ENCODE peak calls at places on chromosomes 6 and 20, in eight cellular contexts. C is activated CD4-positive, alpha-beta T cell treated with anti-CD3 and anti-CD28 coated beads, Interleukin-2, amount 50 U/mL, for 1 hour; G is T-helper 1 cell; D is naive B cell; P is activated CD8-positive, alpha-beta memory T cell treated with anti-CD3 and anti-CD28 coated beads for 24 hours; F is KG1; K is GM10248; Z is astrocyte of the spinal cord. Y is an unnamed sample.

GRCh38 chr6:70124882-70125535 is 177.9 kb downstream of the COL9A1 start:
- DNase-seq in Z (peak; percentile 30), D (no peak), K (no peak), P (no peak), F (no peak), C (no peak), G (no peak), Y (no peak)

GRCh38 chr20:25867776-25868649 is 171.4 kb upstream of the ZNF337 start:
- DNase-seq in C (peak; percentile 61), P (peak; percentile 83), F (no peak), K (peak; percentile 49), D (peak; percentile 59), Z (peak; percentile 60), G (peak; percentile 62), Y (peak; percentile 18)

GRCh38 chr20:54131675-54132611 is 41.8 kb downstream of the CYP24A1 start:
- DNase-seq in P (no peak), K (no peak), Z (no peak), G (no peak), C (no peak), D (no peak), F (no peak), Y (no peak)

GRCh38 chr6:24193364-24193763 is 67.3 kb downstream of the NRSN1 start:
- DNase-seq in P (no peak), G (no peak), K (no peak), Z (no peak), D (no peak), C (no peak), F (no peak), Y (no peak)

GRCh38 chr6:166988674-166989201 is 10.5 kb upstream of the CEP43 start:
- DNase-seq in D (no peak), P (no peak), Z (no peak), K (no peak), C (no peak), G (no peak), F (no peak), Y (no peak)

GRCh38 chr6:82589509-82590206 is 226.0 kb downstream of the TPBG start:
- DNase-seq in D (no peak), G (no peak), F (no peak), C (no peak), K (no peak), Z (peak; percentile 96), P (no peak), Y (peak; percentile 83)

GRCh38 chr6:19879663-19880062 is 42.5 kb downstream of the ID4 start:
- DNase-seq in G (no peak), F (no peak), K (no peak), Z (no peak), C (no peak), D (no peak), P (no peak), Y (peak; percentile 75)

GRCh38 chr6:150201791-150202329 is 59.0 kb downstream of the PPP1R14C start:
- DNase-seq in F (no peak), K (no peak), Z (no peak), D (no peak), C (no peak), G (no peak), P (no peak), Y (no peak)

GRCh38 chr20:20710847-20711315 is 1.6 kb downstream of the RALGAPA2 start:
- DNase-seq in F (peak; percentile 24), Z (no peak), D (peak; percentile 8), P (no peak), K (peak; percentile 23), C (no peak), G (no peak), Y (peak; percentile 33)

GRCh38 chr20:63354636-63355385 is 6.3 kb downstream of the CHRNA4 start:
- DNase-seq in G (no peak), F (no peak), Z (no peak), P (no peak), C (no peak), D (no peak), K (no peak), Y (no peak)

GRCh38 chr20:2693286-2693995 is 861 bp downstream of the EBF4 start:
- DNase-seq in Z (no peak), C (peak; percentile 44), G (peak; percentile 55), K (peak; percentile 67), D (peak; percentile 35), F (peak; percentile 5), P (peak; percentile 79), Y (peak; percentile 71)

GRCh38 chr6:115545410-115545986 is 515.2 kb downstream of the FRK start:
- DNase-seq in C (no peak), P (no peak), G (no peak), F (no peak), K (no peak), D (no peak), Z (no peak), Y (no peak)

GRCh38 chr20:38920851-38921250 is 5.4 kb upstream of the FAM83D start:
- DNase-seq in F (no peak), D (no peak), G (no peak), Z (no peak), K (no peak), C (no peak), P (no peak), Y (no peak)

GRCh38 chr20:58696411-58696961 is 3.9 kb downstream of the NPEPL1 start:
- DNase-seq in Z (no peak), P (no peak), F (no peak), D (no peak), G (no peak), C (no peak), K (no peak), Y (no peak)

GRCh38 chr6:166277021-166277420 is 31.2 kb downstream of the PRR18 start:
- DNase-seq in K (no peak), F (no peak), P (peak; percentile 33), D (no peak), C (no peak), G (no peak), Z (peak; percentile 55), Y (no peak)

GRCh38 chr6:23532227-23532626 is 593.8 kb upstream of the NRSN1 start:
- DNase-seq in D (no peak), Z (no peak), G (no peak), F (no peak), K (no peak), P (no peak), C (no peak), Y (no peak)

Y was measured in NCI-H146.